ENCODE peak calls at places on chromosome 6, in ten cellular contexts. One of them, this sample, is unnamed.

GRCh38 chr6:149779644-149779963 is 30.1 kb downstream of the PCMT1 start:
- DNase-seq in IMR-90: no peak
- DNase-seq in esophagus squamous epithelium: no peak
- DNase-seq in testis: peak; percentile 49
- DNase-seq in Peyer's patch: no peak
- DNase-seq in A549: no peak
- DNase-seq in right lobe of liver: no peak
- DNase-seq in tibial nerve: no peak
- DNase-seq in prostate gland: no peak
- DNase-seq in gastrocnemius medialis: no peak
- DNase-seq in this sample: no peak

GRCh38 chr6:134446901-134447300 is 129.0 kb upstream of the SGK1 start:
- DNase-seq in IMR-90: peak; percentile 43
- DNase-seq in esophagus squamous epithelium: no peak
- DNase-seq in testis: no peak
- DNase-seq in Peyer's patch: no peak
- DNase-seq in A549: no peak
- DNase-seq in right lobe of liver: no peak
- DNase-seq in tibial nerve: no peak
- DNase-seq in prostate gland: no peak
- DNase-seq in gastrocnemius medialis: no peak
- DNase-seq in this sample: no peak

GRCh38 chr6:109610555-109610954 is 80.4 kb downstream of the AK9 start:
- DNase-seq in IMR-90: no peak
- DNase-seq in esophagus squamous epithelium: no peak
- DNase-seq in testis: no peak
- DNase-seq in Peyer's patch: no peak
- DNase-seq in A549: no peak
- DNase-seq in right lobe of liver: no peak
- DNase-seq in tibial nerve: no peak
- DNase-seq in prostate gland: no peak
- DNase-seq in gastrocnemius medialis: no peak
- DNase-seq in this sample: no peak

GRCh38 chr6:150766201-150766997 is 99.1 kb upstream of the MTHFD1L start:
- DNase-seq in IMR-90: no peak
- DNase-seq in esophagus squamous epithelium: no peak
- DNase-seq in testis: no peak
- DNase-seq in Peyer's patch: no peak
- DNase-seq in A549: no peak
- DNase-seq in right lobe of liver: no peak
- DNase-seq in tibial nerve: no peak
- DNase-seq in prostate gland: no peak
- DNase-seq in gastrocnemius medialis: no peak
- DNase-seq in this sample: peak; percentile 21

GRCh38 chr6:121436966-121437756 is 1.7 kb downstream of the GJA1 start:
- DNase-seq in IMR-90: peak; percentile 40
- DNase-seq in esophagus squamous epithelium: no peak
- DNase-seq in testis: peak; percentile 64
- DNase-seq in Peyer's patch: no peak
- DNase-seq in A549: peak; percentile 14
- DNase-seq in right lobe of liver: no peak
- DNase-seq in tibial nerve: peak; percentile 63
- DNase-seq in prostate gland: peak; percentile 40
- DNase-seq in gastrocnemius medialis: peak; percentile 19
- DNase-seq in this sample: peak; percentile 62

GRCh38 chr6:161228911-161229591 is 44.8 kb downstream of the AGPAT4 start:
- DNase-seq in IMR-90: peak; percentile 95
- DNase-seq in esophagus squamous epithelium: no peak
- DNase-seq in testis: no peak
- DNase-seq in Peyer's patch: no peak
- DNase-seq in A549: no peak
- DNase-seq in right lobe of liver: no peak
- DNase-seq in tibial nerve: no peak
- DNase-seq in prostate gland: no peak
- DNase-seq in gastrocnemius medialis: no peak
- DNase-seq in this sample: no peak

GRCh38 chr6:15366879-15367278 is 121.0 kb downstream of the JARID2 start:
- DNase-seq in IMR-90: no peak
- DNase-seq in esophagus squamous epithelium: no peak
- DNase-seq in testis: no peak
- DNase-seq in Peyer's patch: no peak
- DNase-seq in A549: no peak
- DNase-seq in right lobe of liver: no peak
- DNase-seq in tibial nerve: no peak
- DNase-seq in prostate gland: no peak
- DNase-seq in gastrocnemius medialis: no peak
- DNase-seq in this sample: no peak

GRCh38 chr6:47126647-47127339 is 84.7 kb upstream of the ADGRF1 start:
- DNase-seq in IMR-90: no peak
- DNase-seq in esophagus squamous epithelium: no peak
- DNase-seq in testis: no peak
- DNase-seq in Peyer's patch: no peak
- DNase-seq in A549: no peak
- DNase-seq in right lobe of liver: no peak
- DNase-seq in tibial nerve: no peak
- DNase-seq in prostate gland: no peak
- DNase-seq in gastrocnemius medialis: no peak
- DNase-seq in this sample: no peak

GRCh38 chr6:25307805-25308494 is 28.8 kb downstream of the CARMIL1 start:
- DNase-seq in IMR-90: no peak
- DNase-seq in esophagus squamous epithelium: no peak
- DNase-seq in testis: no peak
- DNase-seq in Peyer's patch: no peak
- DNase-seq in A549: no peak
- DNase-seq in right lobe of liver: no peak
- DNase-seq in tibial nerve: no peak
- DNase-seq in prostate gland: no peak
- DNase-seq in gastrocnemius medialis: no peak
- DNase-seq in this sample: no peak

GRCh38 chr6:74609857-74610256 is 596.0 kb downstream of the COL12A1 start:
- DNase-seq in IMR-90: no peak
- DNase-seq in esophagus squamous epithelium: no peak
- DNase-seq in testis: no peak
- DNase-seq in Peyer's patch: no peak
- DNase-seq in A549: no peak
- DNase-seq in right lobe of liver: no peak
- DNase-seq in tibial nerve: no peak
- DNase-seq in prostate gland: no peak
- DNase-seq in gastrocnemius medialis: no peak
- DNase-seq in this sample: no peak

GRCh38 chr6:77455271-77455670 is 8.0 kb downstream of the HTR1B start:
- DNase-seq in IMR-90: peak; percentile 66
- DNase-seq in esophagus squamous epithelium: no peak
- DNase-seq in testis: no peak
- DNase-seq in Peyer's patch: no peak
- DNase-seq in A549: no peak
- DNase-seq in right lobe of liver: no peak
- DNase-seq in tibial nerve: no peak
- DNase-seq in prostate gland: no peak
- DNase-seq in gastrocnemius medialis: no peak
- DNase-seq in this sample: no peak

DNA sequence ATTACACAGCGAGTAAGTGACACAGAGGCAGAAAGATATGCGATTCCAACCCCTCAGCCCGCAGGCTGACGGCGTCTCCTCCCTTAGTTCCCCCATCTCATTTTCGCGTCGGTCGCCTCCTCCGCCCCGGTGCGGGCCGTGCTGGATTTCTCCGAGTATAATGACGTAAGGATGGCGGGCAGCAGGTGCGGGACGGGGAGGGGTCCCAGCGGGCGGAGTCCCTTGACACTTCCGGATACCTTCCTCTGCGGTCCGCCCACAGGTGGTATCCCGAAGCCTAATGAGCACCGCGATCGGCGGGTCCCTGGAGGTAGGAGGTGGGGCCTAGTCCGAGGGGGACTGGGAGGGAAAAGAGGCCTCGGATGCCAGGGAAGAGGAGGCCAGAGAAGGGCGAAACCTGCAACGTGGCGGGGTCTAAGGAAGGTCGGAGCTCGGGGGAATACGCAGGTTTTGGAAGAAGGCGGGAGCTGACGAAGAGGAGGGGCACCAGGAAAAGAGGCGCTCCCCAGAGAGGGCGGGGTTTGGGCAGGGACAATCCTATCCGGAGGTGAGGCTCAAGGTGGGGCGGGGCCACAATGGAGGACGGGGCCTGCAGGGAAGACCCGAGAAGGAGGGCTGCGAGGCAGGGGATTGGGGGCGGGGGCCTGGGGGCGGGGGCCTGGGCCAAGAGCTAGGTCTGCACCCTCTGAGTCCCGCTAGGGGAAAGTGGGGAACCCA is 3.6 kb downstream of the PRSS16 start:
- DNase-seq in IMR-90: no peak
- DNase-seq in esophagus squamous epithelium: peak; percentile 18
- DNase-seq in testis: peak; percentile 93
- DNase-seq in Peyer's patch: peak; percentile 87
- DNase-seq in A549: peak; percentile 88
- DNase-seq in right lobe of liver: no peak
- DNase-seq in tibial nerve: no peak
- DNase-seq in prostate gland: peak; percentile 92
- DNase-seq in gastrocnemius medialis: no peak
- DNase-seq in this sample: peak; percentile 78
- H3K4me3 ChIP-seq in IMR-90: peak overlapping the region; percentile 55
- H3K4me3 ChIP-seq in esophagus squamous epithelium: peak overlapping the region; percentile 74
- H3K4me3 ChIP-seq in testis: peak overlapping the region; percentile 42
- H3K4me3 ChIP-seq in Peyer's patch: peak overlapping the region; percentile 78
- H3K4me3 ChIP-seq in A549: peak overlapping the region; percentile 74
- H3K4me3 ChIP-seq in right lobe of liver: peak overlapping the region; percentile 36
- H3K4me3 ChIP-seq in tibial nerve: peak overlapping the region; percentile 17
- H3K4me3 ChIP-seq in prostate gland: peak overlapping the region; percentile 59
- H3K4me3 ChIP-seq in gastrocnemius medialis: peak overlapping the region; percentile 42
- H3K4me3 ChIP-seq in this sample: peak overlapping the region; percentile 33

GRCh38 chr6:108574457-108575149 is 13.9 kb downstream of the FOXO3 start:
- DNase-seq in IMR-90: no peak
- DNase-seq in esophagus squamous epithelium: no peak
- DNase-seq in testis: peak; percentile 65
- DNase-seq in Peyer's patch: no peak
- DNase-seq in A549: no peak
- DNase-seq in right lobe of liver: no peak
- DNase-seq in tibial nerve: no peak
- DNase-seq in prostate gland: peak; percentile 36
- DNase-seq in gastrocnemius medialis: no peak
- DNase-seq in this sample: no peak
- TF ChIP-seq POLR2A in IMR-90: no peak
- TF ChIP-seq POLR2A in esophagus squamous epithelium: no peak
- TF ChIP-seq POLR2A in testis: no peak
- TF ChIP-seq POLR2A in Peyer's patch: no peak
- TF ChIP-seq POLR2A in A549: no peak
- TF ChIP-seq POLR2A in right lobe of liver: no peak
- TF ChIP-seq POLR2A in tibial nerve: no peak
- TF ChIP-seq POLR2A in prostate gland: no peak
- TF ChIP-seq POLR2A in gastrocnemius medialis: no peak
- TF ChIP-seq POLR2A in this sample: no peak

DNA sequence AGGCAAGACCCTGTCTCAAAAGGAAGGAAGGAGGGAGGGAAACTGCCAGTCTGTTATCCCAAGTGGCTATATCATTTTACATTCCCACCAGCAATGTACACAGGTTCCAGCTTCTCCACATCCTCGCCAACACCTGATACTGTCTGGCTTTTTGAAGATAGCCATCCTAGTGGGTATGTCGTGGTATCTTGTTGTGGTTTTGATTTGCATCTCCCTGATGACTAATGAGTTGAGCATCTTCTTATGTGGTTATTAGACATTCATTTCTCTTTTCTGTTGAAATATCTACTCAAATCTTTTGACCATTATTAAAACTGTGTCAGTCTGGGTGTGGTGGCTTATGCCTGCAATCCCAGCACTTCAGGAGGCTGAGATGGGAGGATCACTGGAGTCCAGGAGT is 47.9 kb upstream of the ARID1B start:
- DNase-seq in IMR-90: peak; percentile 68
- DNase-seq in esophagus squamous epithelium: no peak
- DNase-seq in testis: no peak
- DNase-seq in Peyer's patch: no peak
- DNase-seq in A549: no peak
- DNase-seq in right lobe of liver: no peak
- DNase-seq in tibial nerve: no peak
- DNase-seq in prostate gland: no peak
- DNase-seq in gastrocnemius medialis: no peak
- DNase-seq in this sample: no peak
- H3K4me3 ChIP-seq in IMR-90: no peak overlapping the region
- H3K4me3 ChIP-seq in esophagus squamous epithelium: no peak overlapping the region
- H3K4me3 ChIP-seq in testis: no peak overlapping the region
- H3K4me3 ChIP-seq in Peyer's patch: no peak overlapping the region
- H3K4me3 ChIP-seq in A549: no peak overlapping the region
- H3K4me3 ChIP-seq in right lobe of liver: no peak overlapping the region
- H3K4me3 ChIP-seq in tibial nerve: no peak overlapping the region
- H3K4me3 ChIP-seq in prostate gland: no peak overlapping the region
- H3K4me3 ChIP-seq in gastrocnemius medialis: no peak overlapping the region
- H3K4me3 ChIP-seq in this sample: no peak overlapping the region

DNA sequence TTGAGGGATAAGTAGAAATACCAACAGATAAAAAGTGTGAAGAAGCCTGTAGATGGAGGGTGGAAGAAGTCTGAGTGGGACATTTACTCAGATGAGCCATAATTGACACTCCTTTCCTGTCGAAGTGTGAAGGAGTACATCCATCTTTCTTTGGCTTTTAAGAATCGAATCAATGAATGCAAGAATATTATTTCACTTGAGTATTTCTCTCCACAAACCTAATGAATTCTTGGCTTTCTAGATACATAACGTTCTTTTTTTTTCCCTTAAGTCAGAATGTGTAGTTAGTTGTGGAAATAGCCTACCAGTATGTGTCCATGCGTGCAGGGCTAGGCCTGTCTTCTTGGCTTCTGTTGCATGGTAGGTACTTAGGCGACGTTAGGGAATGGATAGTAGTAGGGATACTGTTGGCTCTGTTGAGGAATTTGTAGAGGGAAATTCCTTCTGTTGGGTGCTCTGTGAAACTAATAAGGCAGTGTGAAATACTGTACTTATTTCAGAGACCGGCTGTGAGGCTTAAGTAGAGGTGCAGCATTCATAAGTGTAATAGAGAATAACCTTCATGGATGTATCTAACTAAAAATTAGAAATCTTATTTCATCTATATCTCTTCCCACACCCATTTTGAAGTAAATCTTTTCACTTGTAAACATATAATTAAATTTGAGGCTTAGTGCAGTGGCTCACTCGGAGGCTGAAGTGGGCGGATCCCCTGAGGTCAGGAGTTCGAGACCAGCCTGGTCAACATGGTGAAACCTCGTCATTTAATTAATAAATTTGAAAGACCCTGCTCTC is 1.5 kb downstream of the RPS18 start:
- DNase-seq in IMR-90: no peak
- DNase-seq in esophagus squamous epithelium: no peak
- DNase-seq in testis: no peak
- DNase-seq in Peyer's patch: no peak
- DNase-seq in A549: no peak
- DNase-seq in right lobe of liver: no peak
- DNase-seq in tibial nerve: no peak
- DNase-seq in prostate gland: no peak
- DNase-seq in gastrocnemius medialis: no peak
- DNase-seq in this sample: no peak
- TF ChIP-seq POLR2A in IMR-90: no peak
- TF ChIP-seq POLR2A in esophagus squamous epithelium: no peak
- TF ChIP-seq POLR2A in testis: no peak
- TF ChIP-seq POLR2A in Peyer's patch: no peak
- TF ChIP-seq POLR2A in A549: no peak
- TF ChIP-seq POLR2A in right lobe of liver: no peak
- TF ChIP-seq POLR2A in tibial nerve: no peak
- TF ChIP-seq POLR2A in prostate gland: no peak
- TF ChIP-seq POLR2A in gastrocnemius medialis: no peak
- TF ChIP-seq POLR2A in this sample: no peak

This sample was measured in adrenal gland.